ENCODE peak calls at places on chromosomes 1 and 21, in four cellular contexts. M is IMR-90, Q is A549, Z is GM12878. G is an unnamed sample.
A peak's percentile ranks its signal among the peaks of the same experiment; 100 is the strongest.

GRCh38 chr1:226951286-226952120 is 11.4 kb downstream of the COQ8A start:
- DNase-seq in Z (no peak), Q (no peak), M (no peak), G (no peak)

GRCh38 chr1:231934797-231935196 is 308.2 kb downstream of the DISC1 start:
- DNase-seq in Z (no peak), M (peak; percentile 64), Q (peak; percentile 9), G (peak; percentile 30)

GRCh38 chr1:153506831-153507413 is 28.9 kb downstream of the S100A6 start:
- DNase-seq in Q (peak; percentile 69), Z (no peak), M (peak; percentile 91), G (no peak)

GRCh38 chr1:117060441-117061317 is 553 bp downstream of the TTF2 start:
- DNase-seq in Q (peak; percentile 52), M (peak; percentile 34), Z (peak; percentile 31), G (peak; percentile 67)

GRCh38 chr1:47841356-47841755 is 155.8 kb downstream of the TRABD2B start:
- DNase-seq in Z (no peak), M (no peak), Q (no peak), G (no peak)

GRCh38 chr1:23854568-23854967 is 13.5 kb downstream of the FUCA1 start:
- DNase-seq in Z (no peak), Q (no peak), M (no peak), G (no peak)

GRCh38 chr1:12006167-12006921 is 13.0 kb upstream of the MIIP start:
- DNase-seq in M (no peak), Q (no peak), Z (no peak), G (peak; percentile 54)

GRCh38 chr1:36966242-36966641 is 68.1 kb downstream of the GRIK3 start:
- DNase-seq in M (peak; percentile 1), Z (no peak), Q (no peak), G (peak; percentile 39)

GRCh38 chr1:205183676-205184335 is 27.7 kb downstream of the DSTYK start:
- DNase-seq in Q (no peak), M (peak; percentile 54), Z (no peak), G (no peak)

GRCh38 chr1:112344754-112345423 is 51.1 kb upstream of the CTTNBP2NL start:
- DNase-seq in M (no peak), Q (no peak), Z (no peak), G (no peak)

GRCh38 chr1:219587817-219588561 is 24.9 kb downstream of the ZC3H11B start:
- DNase-seq in Z (no peak), M (peak; percentile 71), Q (no peak), G (no peak)

GRCh38 chr1:26789953-26790352 is 2.2 kb downstream of the PIGV start:
- DNase-seq in Q (no peak), M (no peak), Z (no peak), G (no peak)

GRCh38 chr1:161285519-161285918 is 24.2 kb downstream of the MPZ start:
- DNase-seq in M (no peak), Q (no peak), Z (no peak), G (no peak)

GRCh38 chr1:20216574-20216973 is 30.3 kb upstream of the PLA2G2C start:
- DNase-seq in M (peak; percentile 10), Z (no peak), Q (peak; percentile 34), G (peak; percentile 51)

GRCh38 chr1:145751491-145752021 is 32.3 kb downstream of the CD160 start:
- DNase-seq in Z (no peak), M (peak; percentile 97), Q (no peak), G (no peak)

GRCh38 chr1:35924838-35925237 is 6.1 kb upstream of the AGO3 start:
- DNase-seq in Q (no peak), Z (no peak), M (no peak), G (no peak)

GRCh38 chr21:33383056-33383888 is 19.9 kb upstream of the IFNGR2 start:
- DNase-seq in Q (peak; percentile 71), Z (peak; percentile 98), M (peak; percentile 94), G (peak; percentile 37)

GRCh38 chr1:27563407-27564263 is 40.3 kb downstream of the AHDC1 start:
- DNase-seq in Z (no peak), M (peak; percentile 46), Q (peak; percentile 61), G (peak; percentile 84)

GRCh38 chr21:34817821-34818662 is 149.2 kb downstream of the CLIC6 start:
- DNase-seq in Q (no peak), M (no peak), Z (no peak), G (no peak)

GRCh38 chr21:35147439-35147838 is 98.3 kb upstream of the RUNX1 start:
- DNase-seq in Q (no peak), M (no peak), Z (no peak), G (no peak)

GRCh38 chr1:69947837-69948236 is 257.5 kb downstream of the LRRC40 start:
- DNase-seq in Z (no peak), M (no peak), Q (no peak), G (no peak)

GRCh38 chr1:245276426-245276825 is 121.6 kb downstream of the KIF26B start:
- DNase-seq in Q (no peak), M (no peak), Z (no peak), G (no peak)

GRCh38 chr1:227728059-227728891 is 6.8 kb downstream of the JMJD4 start:
- DNase-seq in Q (peak; percentile 75), Z (peak; percentile 24), M (peak; percentile 43), G (peak; percentile 85)

GRCh38 chr1:179921472-179921871 is 33.1 kb upstream of the CEP350 start:
- DNase-seq in Q (no peak), M (no peak), Z (no peak), G (no peak)

DNA sequence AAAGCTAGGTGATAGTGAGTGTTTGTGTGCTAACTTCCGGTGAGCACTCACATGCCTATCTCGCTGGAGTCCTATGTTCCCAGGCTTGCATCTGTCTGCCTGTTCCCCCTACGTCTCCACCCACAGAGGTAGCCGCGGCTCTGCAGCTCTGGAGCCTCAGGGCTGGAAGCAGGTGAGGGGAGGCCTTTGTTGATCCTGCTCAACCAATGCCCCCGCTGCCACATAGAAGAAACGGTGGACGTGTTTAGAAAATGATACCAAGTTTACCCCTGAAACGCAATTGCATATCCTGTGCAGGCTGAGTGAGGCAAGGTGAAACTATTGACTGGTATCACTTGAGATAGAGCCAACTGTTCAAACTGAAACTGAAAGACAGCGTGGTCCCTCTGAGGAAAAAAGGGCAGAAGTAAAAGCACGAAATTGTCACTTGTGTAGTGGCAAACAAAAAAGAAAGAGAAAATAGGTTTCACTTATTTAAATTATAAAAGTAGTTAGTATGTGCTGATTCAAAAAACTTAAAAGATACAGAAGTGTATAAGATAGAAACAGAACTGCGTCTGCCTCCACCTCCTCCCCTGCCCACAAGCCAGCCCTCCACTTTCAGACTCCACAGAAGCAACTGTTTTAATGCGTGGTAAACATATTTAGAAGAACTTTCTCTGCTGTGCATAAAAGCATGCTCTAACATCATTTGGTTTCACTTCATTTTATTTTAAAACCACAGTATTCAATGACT is 38.6 kb upstream of the ETS2 start:
- DNase-seq in M (no peak), Q (no peak), Z (peak; percentile 96), G (no peak)
- TF ChIP-seq ELK1 in M (no peak), Q (no peak), Z (peak; percentile 51), G (no peak)

GRCh38 chr1:74733616-74734484 is 898 bp downstream of the TYW3 start:
- DNase-seq in Q (peak; percentile 73), M (peak; percentile 77), Z (no peak), G (peak; percentile 83)
- TF ChIP-seq ELK1 in Q (no peak), M (no peak), Z (no peak), G (no peak)

DNA sequence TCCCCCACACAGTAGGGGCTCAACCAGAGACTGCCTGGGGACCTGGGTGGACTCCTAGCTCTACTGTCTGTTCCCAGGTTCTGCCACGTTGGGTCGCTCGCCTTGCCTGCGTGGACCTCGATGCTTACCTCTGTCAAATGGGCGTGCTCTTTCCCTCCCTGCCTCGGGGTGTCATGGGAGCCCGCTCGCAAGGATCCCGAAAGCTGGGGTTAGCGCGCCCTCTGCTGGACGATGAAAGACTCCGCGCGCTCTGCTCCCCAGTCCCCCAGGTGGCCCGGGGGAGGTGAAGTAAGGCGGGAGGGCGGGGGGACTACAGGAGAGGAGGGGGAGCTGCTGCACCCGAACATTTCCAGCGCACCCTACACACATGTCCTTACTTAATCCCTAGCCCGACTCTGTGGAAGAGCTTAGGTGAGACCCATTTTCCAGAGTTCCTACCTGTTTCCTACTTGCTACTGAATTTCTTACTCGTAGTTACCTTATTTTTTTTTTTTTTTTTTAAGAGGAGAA is 2.3 kb upstream of the BSND start:
- DNase-seq in Z (no peak), M (peak; percentile 47), Q (peak; percentile 67), G (peak; percentile 96)
- TF ChIP-seq ELK1 in Z (no peak), M (no peak), Q (no peak), G (no peak)

GRCh38 chr1:212447478-212447877 is 14.8 kb downstream of the NENF start:
- DNase-seq in Q (no peak), Z (no peak), M (no peak), G (no peak)

GRCh38 chr1:212452323-212453155 is 19.8 kb downstream of the NENF start:
- DNase-seq in M (peak; percentile 84), Q (no peak), Z (no peak), G (no peak)

GRCh38 chr1:212453156-212453857 is 20.6 kb downstream of the NENF start:
- DNase-seq in Q (no peak), M (no peak), Z (no peak), G (no peak)

GRCh38 chr1:212451416-212452322 is 18.9 kb downstream of the NENF start:
- DNase-seq in Q (no peak), M (no peak), Z (no peak), G (no peak)

DNA sequence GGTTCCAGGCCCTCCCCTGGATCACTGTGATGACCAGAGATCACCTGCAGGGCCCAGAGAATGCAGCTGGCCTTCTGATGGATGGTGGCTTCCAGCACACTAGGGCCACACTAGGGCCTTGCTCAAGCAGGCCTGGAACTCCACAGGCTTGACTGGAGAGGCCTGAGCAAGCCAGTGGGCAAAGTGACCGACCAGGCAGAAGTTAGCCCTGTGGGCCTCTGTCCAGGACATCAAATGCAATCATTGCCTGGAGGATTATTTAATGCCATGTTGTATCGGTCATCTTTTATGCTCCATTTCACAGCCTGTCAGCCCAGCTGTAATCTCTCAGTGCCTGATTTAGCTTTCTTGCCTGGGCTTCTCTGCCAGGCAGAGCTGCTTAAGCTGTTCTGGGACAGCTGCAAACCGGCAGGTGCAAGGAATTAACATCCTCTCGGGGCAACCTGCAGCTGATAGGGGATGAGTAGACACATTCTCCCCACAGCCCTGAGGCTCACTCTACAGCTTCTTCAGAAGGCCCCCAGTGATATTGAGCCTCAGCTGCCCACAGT is 17.7 kb downstream of the NENF start:
- DNase-seq in Z (no peak), M (no peak), Q (no peak), G (no peak)
- TF ChIP-seq ELK1 in Z (no peak), M (no peak), Q (no peak), G (no peak)

GRCh38 chr1:202798260-202798659 is 10.0 kb downstream of the KDM5B start:
- DNase-seq in Z (no peak), Q (no peak), M (no peak), G (no peak)

GRCh38 chr1:202802034-202802433 is 6.2 kb downstream of the KDM5B start:
- DNase-seq in Q (no peak), M (no peak), Z (no peak), G (no peak)

GRCh38 chr1:202801169-202801568 is 7.1 kb downstream of the KDM5B start:
- DNase-seq in M (no peak), Z (no peak), Q (no peak), G (no peak)

GRCh38 chr1:202798792-202799331 is 9.4 kb downstream of the KDM5B start:
- DNase-seq in M (no peak), Q (no peak), Z (no peak), G (no peak)

DNA sequence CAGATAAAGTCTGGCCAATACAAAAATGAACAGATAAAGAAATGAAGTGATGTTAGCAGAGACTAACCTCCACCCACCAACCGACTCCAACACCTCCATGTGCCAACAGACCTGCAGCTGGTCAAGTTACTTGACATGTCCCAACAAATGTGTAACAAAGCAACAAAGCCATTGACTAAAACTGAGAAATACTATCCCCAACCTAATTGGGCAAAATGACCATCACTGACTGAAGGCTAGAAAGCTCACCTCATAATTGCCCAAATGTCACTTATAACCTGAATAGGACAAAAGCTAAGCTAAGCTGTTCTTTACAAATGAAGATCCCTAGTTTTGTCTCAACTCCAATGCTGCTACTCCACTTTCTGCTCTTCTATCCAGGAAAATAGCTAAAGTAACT is 7.5 kb downstream of the KDM5B start:
- DNase-seq in Z (peak; percentile 40), Q (no peak), M (no peak), G (no peak)
- TF ChIP-seq ELK1 in Z (no peak), Q (no peak), M (no peak), G (no peak)

G was measured in K562.